ENCODE peak calls at places on chromosomes 5 and 9, in ten cellular contexts. H is RPMI8226; W is stimulated activated naive CD8-positive, alpha-beta T cell treated with anti-CD3 and anti-CD28 coated beads, Interleukin-15, Interleukin-2, amounts not matched to agents 100 U/mL and 50 U/mL, for 24 hours; X is glutamatergic neuron; Q is activated CD8-positive, alpha-beta T cell treated with anti-CD3 and anti-CD28 coated beads for 36 hours; P is RWPE1; A is left colon; F is LoVo; K is CD8-positive, alpha-beta T cell; I is stimulated activated CD8-positive, alpha-beta memory T cell treated with anti-CD3 and anti-CD28 coated beads, Interleukin-12 subunit alpha, Interleukin-12 subunit beta, amount 100 ng/mL, for 4 hours. E is an unnamed sample.

GRCh38 chr9:87883990-87884389 is 1.3 kb downstream of the SPATA31E1 start:
- DNase-seq in P (no peak), F (no peak), H (no peak), A (no peak), X (peak), W (no peak), Q (no peak), I (no peak), K (no peak), E (peak)

GRCh38 chr5:119340597-119341218 is 15.1 kb upstream of the TNFAIP8 start:
- DNase-seq in X (no peak), F (no peak), W (peak), I (no peak), K (peak), A (peak), Q (peak), P (no peak), H (peak), E (no peak)

GRCh38 chr9:84974790-84975189 is 305.3 kb downstream of the NTRK2 start:
- DNase-seq in H (no peak), X (no peak), P (no peak), I (no peak), F (no peak), Q (no peak), K (no peak), A (peak), W (no peak), E (no peak)

GRCh38 chr5:137847699-137848098 is 20.0 kb upstream of the MYOT start:
- DNase-seq in H (no peak), A (no peak), P (no peak), F (no peak), I (no peak), W (no peak), Q (no peak), K (no peak), X (no peak), E (no peak)

GRCh38 chr9:135020481-135021392 is 66.7 kb upstream of the OLFM1 start:
- DNase-seq in X (no peak), H (no peak), K (no peak), A (no peak), P (no peak), Q (no peak), I (no peak), F (no peak), W (no peak), E (no peak)

GRCh38 chr9:111897831-111898144 is 1.2 kb downstream of the UGCG start:
- DNase-seq in I (no peak), A (no peak), W (no peak), P (no peak), F (no peak), Q (no peak), X (no peak), K (no peak), H (peak), E (no peak)

GRCh38 chr9:31894008-31894407 is 490.4 kb upstream of the ACO1 start:
- DNase-seq in W (no peak), F (no peak), X (no peak), K (no peak), A (no peak), P (no peak), I (no peak), H (no peak), Q (no peak), E (no peak)

GRCh38 chr9:86368871-86369521 is 14.8 kb upstream of the TUT7 start:
- DNase-seq in W (no peak), K (no peak), A (no peak), H (no peak), Q (no peak), I (no peak), F (no peak), P (peak), X (no peak), E (no peak)

GRCh38 chr9:110125763-110126351 is 82.1 kb downstream of the C9orf152 start:
- DNase-seq in W (no peak), H (no peak), I (no peak), P (no peak), X (no peak), F (no peak), Q (peak), A (no peak), K (no peak), E (no peak)

GRCh38 chr5:17415282-17415681 is 82.7 kb upstream of the TAF11L2 start:
- DNase-seq in F (no peak), K (no peak), X (peak), Q (no peak), P (no peak), I (no peak), W (no peak), A (no peak), H (no peak), E (no peak)

GRCh38 chr5:158991391-158991790 is 108.3 kb downstream of the EBF1 start:
- DNase-seq in A (no peak), Q (no peak), K (no peak), X (no peak), W (no peak), I (no peak), H (no peak), P (no peak), F (no peak), E (no peak)

GRCh38 chr9:90219548-90220118 is 423.0 kb downstream of the DIRAS2 start:
- DNase-seq in Q (peak), F (peak), K (peak), P (peak), H (peak), X (peak), A (no peak), W (peak), I (no peak), E (peak)

GRCh38 chr5:52657231-52657645 is 130.5 kb upstream of the ITGA1 start:
- DNase-seq in A (no peak), P (peak), H (peak), W (no peak), I (no peak), K (no peak), X (no peak), Q (no peak), F (peak), E (no peak)